ENCODE peak calls at places on chromosomes 12 and 14, in six cellular contexts. One of them, this sample, is unnamed.

GRCh38 chr12:57772429-57773322 is at the start of gene EEF1AKMT3:
- DNase-seq in GM23248: peak; percentile 79
- DNase-seq in endothelial cell: peak; percentile 63
- DNase-seq in left colon: peak; percentile 77
- DNase-seq in ELF-1: no peak
- DNase-seq in HFFc6: peak; percentile 30
- DNase-seq in this sample: no peak

GRCh38 chr14:33891700-33892099 is 59.2 kb downstream of the EGLN3 start:
- DNase-seq in GM23248: no peak
- DNase-seq in endothelial cell: no peak
- DNase-seq in left colon: no peak
- DNase-seq in ELF-1: no peak
- DNase-seq in HFFc6: no peak
- DNase-seq in this sample: no peak

GRCh38 chr14:21923820-21924219 is 250.2 kb upstream of the OR4E1 start:
- DNase-seq in GM23248: no peak
- DNase-seq in endothelial cell: no peak
- DNase-seq in left colon: no peak
- DNase-seq in ELF-1: no peak
- DNase-seq in HFFc6: no peak
- DNase-seq in this sample: no peak

GRCh38 chr14:76086636-76087035 is 65.1 kb upstream of the GPATCH2L start:
- DNase-seq in GM23248: no peak
- DNase-seq in endothelial cell: no peak
- DNase-seq in left colon: no peak
- DNase-seq in ELF-1: no peak
- DNase-seq in HFFc6: no peak
- DNase-seq in this sample: no peak

GRCh38 chr14:44803239-44803905 is 158.4 kb downstream of the KLHL28 start:
- DNase-seq in GM23248: peak; percentile 76
- DNase-seq in endothelial cell: no peak
- DNase-seq in left colon: no peak
- DNase-seq in ELF-1: no peak
- DNase-seq in HFFc6: peak; percentile 52
- DNase-seq in this sample: peak; percentile 10

GRCh38 chr14:56119221-56119967 is 1.2 kb downstream of the PELI2 start:
- DNase-seq in GM23248: peak; percentile 70
- DNase-seq in endothelial cell: peak; percentile 63
- DNase-seq in left colon: peak; percentile 34
- DNase-seq in ELF-1: peak; percentile 69
- DNase-seq in HFFc6: no peak
- DNase-seq in this sample: no peak

GRCh38 chr12:121005346-121005815 is 10.9 kb downstream of the C12orf43 start:
- DNase-seq in GM23248: peak; percentile 70
- DNase-seq in endothelial cell: peak; percentile 78
- DNase-seq in left colon: peak; percentile 47
- DNase-seq in ELF-1: peak; percentile 88
- DNase-seq in HFFc6: peak; percentile 24
- DNase-seq in this sample: no peak

GRCh38 chr12:72493390-72493789 is 221.2 kb downstream of the TRHDE start:
- DNase-seq in GM23248: peak; percentile 7
- DNase-seq in endothelial cell: no peak
- DNase-seq in left colon: no peak
- DNase-seq in ELF-1: no peak
- DNase-seq in HFFc6: no peak
- DNase-seq in this sample: no peak

GRCh38 chr14:78029471-78030372 is 140.5 kb upstream of the NRXN3 start:
- DNase-seq in GM23248: peak; percentile 9
- DNase-seq in endothelial cell: no peak
- DNase-seq in left colon: no peak
- DNase-seq in ELF-1: peak; percentile 62
- DNase-seq in HFFc6: no peak
- DNase-seq in this sample: no peak

GRCh38 chr12:12534134-12534866 is 28.4 kb downstream of the DUSP16 start:
- DNase-seq in GM23248: no peak
- DNase-seq in endothelial cell: no peak
- DNase-seq in left colon: no peak
- DNase-seq in ELF-1: peak; percentile 32
- DNase-seq in HFFc6: no peak
- DNase-seq in this sample: no peak

GRCh38 chr12:31004666-31005065 is 69.0 kb upstream of the DDX11 start:
- DNase-seq in GM23248: no peak
- DNase-seq in endothelial cell: no peak
- DNase-seq in left colon: no peak
- DNase-seq in ELF-1: no peak
- DNase-seq in HFFc6: no peak
- DNase-seq in this sample: no peak

GRCh38 chr12:90102957-90103652 is 394.5 kb upstream of the ATP2B1 start:
- DNase-seq in GM23248: peak; percentile 67
- DNase-seq in endothelial cell: peak; percentile 6
- DNase-seq in left colon: no peak
- DNase-seq in ELF-1: no peak
- DNase-seq in HFFc6: peak; percentile 39
- DNase-seq in this sample: peak; percentile 12

GRCh38 chr12:19431407-19432308 is 7.6 kb upstream of the AEBP2 start:
- DNase-seq in GM23248: peak; percentile 85
- DNase-seq in endothelial cell: no peak
- DNase-seq in left colon: no peak
- DNase-seq in ELF-1: peak; percentile 53
- DNase-seq in HFFc6: peak; percentile 93
- DNase-seq in this sample: peak; percentile 38

GRCh38 chr14:93582516-93582915 is 151.8 kb downstream of the UNC79 start:
- DNase-seq in GM23248: no peak
- DNase-seq in endothelial cell: no peak
- DNase-seq in left colon: no peak
- DNase-seq in ELF-1: peak; percentile 48
- DNase-seq in HFFc6: no peak
- DNase-seq in this sample: no peak

GRCh38 chr12:124107299-124107698 is 134.3 kb downstream of the ZNF664 start:
- DNase-seq in GM23248: no peak
- DNase-seq in endothelial cell: no peak
- DNase-seq in left colon: no peak
- DNase-seq in ELF-1: peak; percentile 91
- DNase-seq in HFFc6: no peak
- DNase-seq in this sample: no peak

GRCh38 chr12:130644124-130644523 is 72.0 kb downstream of the RIMBP2 start:
- DNase-seq in GM23248: no peak
- DNase-seq in endothelial cell: no peak
- DNase-seq in left colon: no peak
- DNase-seq in ELF-1: no peak
- DNase-seq in HFFc6: no peak
- DNase-seq in this sample: no peak

GRCh38 chr14:75566321-75566720 is 12.1 kb upstream of the FLVCR2 start:
- DNase-seq in GM23248: peak; percentile 55
- DNase-seq in endothelial cell: no peak
- DNase-seq in left colon: no peak
- DNase-seq in ELF-1: no peak
- DNase-seq in HFFc6: peak; percentile 36
- DNase-seq in this sample: no peak

GRCh38 chr12:66288121-66288520 is 14.2 kb upstream of the HELB start:
- DNase-seq in GM23248: no peak
- DNase-seq in endothelial cell: no peak
- DNase-seq in left colon: no peak
- DNase-seq in ELF-1: no peak
- DNase-seq in HFFc6: no peak
- DNase-seq in this sample: no peak

GRCh38 chr12:4114986-4115385 is 158.6 kb upstream of the CCND2 start:
- DNase-seq in GM23248: no peak
- DNase-seq in endothelial cell: no peak
- DNase-seq in left colon: no peak
- DNase-seq in ELF-1: no peak
- DNase-seq in HFFc6: no peak
- DNase-seq in this sample: no peak

GRCh38 chr14:64654072-64654899 is 49.9 kb upstream of the PLEKHG3 start:
- DNase-seq in GM23248: peak; percentile 89
- DNase-seq in endothelial cell: no peak
- DNase-seq in left colon: no peak
- DNase-seq in ELF-1: no peak
- DNase-seq in HFFc6: peak; percentile 75
- DNase-seq in this sample: no peak

GRCh38 chr12:128852885-128853284 is 393 bp upstream of the GLT1D1 start:
- DNase-seq in GM23248: no peak
- DNase-seq in endothelial cell: no peak
- DNase-seq in left colon: no peak
- DNase-seq in ELF-1: no peak
- DNase-seq in HFFc6: no peak
- DNase-seq in this sample: no peak